ENCODE peak calls at places on chromosomes 7 and 10, in six cellular contexts. F is ovary; S is activated CD8-positive, alpha-beta T cell treated with anti-CD3 and anti-CD28 coated beads for 36 hours; G is colonic mucosa; Q is Panc1; Z is right atrium auricular region. K is an unnamed sample.

GRCh38 chr7:1665721-1666250 is 4.3 kb upstream of the ELFN1 start:
- DNase-seq in F (peak), S (peak), G (no peak), Q (no peak), Z (no peak), K (peak)

GRCh38 chr7:55912748-55913158 is 25.5 kb downstream of the ZNF713 start:
- DNase-seq in F (no peak), S (no peak), G (no peak), Q (no peak), Z (no peak), K (no peak)

GRCh38 chr7:101701153-101701794 is 72.2 kb upstream of the MYL10 start:
- DNase-seq in F (no peak), S (no peak), G (peak), Q (no peak), Z (no peak), K (no peak)

GRCh38 chr7:91127974-91128373 is 136.3 kb upstream of the FZD1 start:
- DNase-seq in F (no peak), S (no peak), G (no peak), Q (no peak), Z (no peak), K (no peak)

GRCh38 chr10:841535-841934 is 90.0 kb downstream of the LARP4B start:
- DNase-seq in F (no peak), S (no peak), G (no peak), Q (no peak), Z (no peak), K (no peak)

GRCh38 chr7:35336444-35336843 is 82.5 kb upstream of the TBX20 start:
- DNase-seq in F (no peak), S (no peak), G (no peak), Q (no peak), Z (no peak), K (peak)

GRCh38 chr7:101166909-101167644 is 1.7 kb upstream of the VGF start:
- DNase-seq in F (no peak), S (no peak), G (no peak), Q (no peak), Z (no peak), K (no peak)

GRCh38 chr7:89133819-89134218 is 338.3 kb upstream of the TEX47 start:
- DNase-seq in F (no peak), S (no peak), G (no peak), Q (no peak), Z (no peak), K (no peak)

GRCh38 chr10:132463333-132464255 is 66.6 kb downstream of the PWWP2B start:
- DNase-seq in F (peak), S (no peak), G (no peak), Q (no peak), Z (no peak), K (no peak)

DNA sequence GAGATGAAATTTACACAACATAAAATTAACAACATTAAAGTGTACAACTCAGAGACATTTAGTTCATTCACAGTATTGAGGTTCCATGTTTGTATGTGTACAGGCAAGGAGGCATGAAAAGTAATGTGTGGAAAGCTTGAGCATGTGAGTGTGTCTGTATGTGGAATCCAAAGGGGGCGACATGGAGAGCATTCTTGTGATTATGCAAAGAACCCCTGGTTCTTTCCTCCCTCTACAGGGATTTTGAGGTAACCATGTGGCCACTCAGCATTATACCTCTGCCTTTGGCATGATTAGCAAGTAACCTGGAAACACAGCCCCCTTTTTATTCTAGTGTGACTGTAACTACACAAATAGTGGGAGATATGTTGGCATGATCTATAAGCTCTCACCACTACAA is 21.0 kb downstream of the OR2F1 start:
- DNase-seq in F (no peak), S (peak), G (no peak), Q (no peak), Z (no peak), K (no peak)
- TF ChIP-seq CTCF in F (no peak), S (no peak), G (no peak), Q (no peak), Z (no peak), K (no peak)

GRCh38 chr7:47325337-47325736 is 256.6 kb downstream of the TNS3 start:
- DNase-seq in F (no peak), S (no peak), G (no peak), Q (no peak), Z (no peak), K (no peak)

GRCh38 chr7:47327306-47327697 is 254.6 kb downstream of the TNS3 start:
- DNase-seq in F (no peak), S (no peak), G (no peak), Q (no peak), Z (no peak), K (peak)

GRCh38 chr7:47326808-47327207 is 255.1 kb downstream of the TNS3 start:
- DNase-seq in F (peak), S (no peak), G (peak), Q (no peak), Z (no peak), K (peak)

GRCh38 chr7:47327698-47328391 is 254.1 kb downstream of the TNS3 start:
- DNase-seq in F (peak), S (no peak), G (peak), Q (no peak), Z (peak), K (peak)

GRCh38 chr7:47326220-47326619 is 255.7 kb downstream of the TNS3 start:
- DNase-seq in F (no peak), S (no peak), G (no peak), Q (no peak), Z (no peak), K (no peak)
- TF ChIP-seq CTCF in F (no peak), S (no peak), G (no peak), Q (no peak), Z (peak), K (no peak)

GRCh38 chr10:12435348-12435747 is 86.0 kb downstream of the CAMK1D start:
- DNase-seq in F (no peak), S (no peak), G (no peak), Q (no peak), Z (no peak), K (no peak)
- TF ChIP-seq CTCF in F (no peak), S (no peak), G (no peak), Q (no peak), Z (no peak), K (no peak)

GRCh38 chr10:49161411-49161997 is 26.7 kb downstream of the TMEM273 start:
- DNase-seq in F (no peak), S (no peak), G (no peak), Q (no peak), Z (no peak), K (no peak)
- TF ChIP-seq CTCF in F (peak), S (no peak), G (no peak), Q (peak), Z (peak), K (peak)

GRCh38 chr7:132390705-132391104 is 185.6 kb downstream of the PLXNA4 start:
- DNase-seq in F (no peak), S (no peak), G (no peak), Q (no peak), Z (no peak), K (no peak)

GRCh38 chr7:132393789-132394261 is 182.4 kb downstream of the PLXNA4 start:
- DNase-seq in F (peak), S (no peak), G (no peak), Q (no peak), Z (peak), K (peak)

GRCh38 chr7:132392713-132393112 is 183.6 kb downstream of the PLXNA4 start:
- DNase-seq in F (no peak), S (no peak), G (no peak), Q (no peak), Z (no peak), K (no peak)

GRCh38 chr7:132395375-132395774 is 180.9 kb downstream of the PLXNA4 start:
- DNase-seq in F (no peak), S (no peak), G (no peak), Q (no peak), Z (no peak), K (no peak)

GRCh38 chr7:132394283-132395003 is 181.8 kb downstream of the PLXNA4 start:
- DNase-seq in F (no peak), S (peak), G (no peak), Q (no peak), Z (no peak), K (no peak)
- TF ChIP-seq CTCF in F (no peak), S (peak), G (peak), Q (no peak), Z (peak), K (peak)

DNA sequence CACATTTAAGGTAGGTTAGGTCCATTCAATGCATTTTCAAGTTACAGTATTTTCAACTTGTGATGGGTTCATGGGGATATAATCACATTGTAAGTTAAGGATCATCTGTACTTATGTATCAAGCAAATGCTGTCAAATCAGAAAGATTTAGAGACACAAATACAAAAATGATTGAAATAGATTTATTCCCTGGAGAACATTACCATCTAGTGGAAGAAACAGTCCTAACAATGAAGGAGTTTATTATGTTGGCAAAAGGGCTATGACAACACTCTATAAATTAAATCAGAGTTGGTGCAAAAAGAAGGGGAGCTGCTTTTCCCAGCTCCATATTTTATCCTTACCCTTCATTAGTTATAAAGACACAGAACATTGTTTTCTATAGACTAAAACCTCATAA is 69.0 kb downstream of the PRSS58 start:
- DNase-seq in F (no peak), S (no peak), G (no peak), Q (no peak), Z (no peak), K (no peak)
- TF ChIP-seq CTCF in F (no peak), S (no peak), G (peak), Q (peak), Z (peak), K (peak)

GRCh38 chr7:38655833-38656774 is 24.9 kb upstream of the AMPH start:
- DNase-seq in F (no peak), S (no peak), G (no peak), Q (no peak), Z (no peak), K (peak)
- TF ChIP-seq CTCF in F (no peak), S (no peak), G (no peak), Q (no peak), Z (no peak), K (no peak)

K was measured in left ventricle myocardium inferior.